ENCODE peak calls at places on chromosomes 7 and 10, in eight cellular contexts. W is heart right ventricle, N is brain microvascular endothelial cell, S is stomach, Y is prostate gland, T is sigmoid colon, M is mammary epithelial cell, U is BE2C. Q is an unnamed sample.

GRCh38 chr10:132484922-132485321 is 52.7 kb upstream of the INPP5A start:
- DNase-seq in W (no peak), T (peak; percentile 37), U (no peak), S (no peak), Y (no peak), M (no peak), N (no peak), Q (no peak)

GRCh38 chr10:118276203-118276602 is 65.9 kb downstream of the FAM204A start:
- DNase-seq in Y (no peak), W (no peak), M (no peak), U (no peak), T (peak; percentile 87), S (no peak), N (no peak), Q (no peak)

GRCh38 chr10:132248455-132249231 is 59.1 kb downstream of the STK32C start:
- DNase-seq in N (no peak), T (no peak), Y (no peak), W (no peak), M (peak; percentile 9), S (peak; percentile 53), U (peak; percentile 71), Q (no peak)

GRCh38 chr10:124338276-124338915 is 80.3 kb downstream of the OAT start:
- DNase-seq in T (no peak), M (no peak), Y (no peak), U (no peak), W (no peak), S (peak; percentile 1), N (no peak), Q (no peak)

GRCh38 chr7:128841961-128842673 is 11.9 kb downstream of the FLNC start:
- DNase-seq in W (no peak), T (no peak), N (peak; percentile 36), M (no peak), U (peak; percentile 73), S (peak; percentile 53), Y (no peak), Q (no peak)

GRCh38 chr10:15227611-15228372 is 59.3 kb upstream of the NMT2 start:
- DNase-seq in N (no peak), W (no peak), S (no peak), M (no peak), U (no peak), Y (no peak), T (no peak), Q (no peak)

GRCh38 chr10:110947061-110947595 is 27.7 kb downstream of the SHOC2 start:
- DNase-seq in M (peak; percentile 14), T (no peak), N (peak; percentile 34), S (no peak), W (no peak), U (no peak), Y (no peak), Q (no peak)

GRCh38 chr7:617614-618538 is 98.2 kb upstream of the PDGFA start:
- DNase-seq in N (no peak), T (no peak), U (no peak), S (no peak), M (no peak), W (no peak), Y (no peak), Q (no peak)

GRCh38 chr7:71982847-71983246 is 429.3 kb downstream of the CALN1 start:
- DNase-seq in U (peak; percentile 12), T (no peak), W (no peak), S (no peak), Y (no peak), N (no peak), M (no peak), Q (no peak)

GRCh38 chr10:79195091-79195923 is 126.5 kb downstream of the ZMIZ1 start:
- DNase-seq in T (peak; percentile 95), W (peak; percentile 86), S (peak; percentile 92), U (peak; percentile 88), N (peak; percentile 68), M (peak; percentile 79), Y (peak; percentile 90), Q (peak; percentile 87)

GRCh38 chr7:41709621-41710020 is 6.7 kb upstream of the INHBA start:
- DNase-seq in Y (no peak), M (peak; percentile 62), W (no peak), T (no peak), U (no peak), N (peak; percentile 98), S (no peak), Q (no peak)
- H3K36me3 ChIP-seq in Y (no peaks in the 10 kb centered on the region), M (no peaks in the 10 kb centered on the region), W (no peaks in the 10 kb centered on the region), T (no peaks in the 10 kb centered on the region), U (no peaks in the 10 kb centered on the region), N (no peaks in the 10 kb centered on the region), S (no peaks in the 10 kb centered on the region), Q (no peaks in the 10 kb centered on the region)

GRCh38 chr10:100965820-100966219 is 3.5 kb upstream of the SEMA4G start:
- DNase-seq in T (no peak), M (no peak), W (no peak), N (no peak), S (no peak), U (no peak), Y (no peak), Q (no peak)

GRCh38 chr10:100963826-100964225 is 5.5 kb upstream of the SEMA4G start:
- DNase-seq in S (no peak), M (no peak), U (no peak), Y (no peak), T (no peak), N (no peak), W (no peak), Q (no peak)

GRCh38 chr10:100962346-100963080 is 6.8 kb upstream of the SEMA4G start:
- DNase-seq in W (no peak), S (no peak), N (no peak), Y (no peak), T (no peak), U (no peak), M (no peak), Q (no peak)

GRCh38 chr10:100960251-100960650 is 9.1 kb upstream of the SEMA4G start:
- DNase-seq in N (no peak), T (no peak), U (no peak), Y (no peak), S (no peak), W (no peak), M (no peak), Q (no peak)
- H3K36me3 ChIP-seq in N (peaks cover 42% of the 10 kb centered on the region), T (no peaks in the 10 kb centered on the region), U (peaks cover 17% of the 10 kb centered on the region), Y (no peaks in the 10 kb centered on the region), S (peaks cover 89% of the 10 kb centered on the region), W (peaks cover 51% of the 10 kb centered on the region), M (peaks cover 29% of the 10 kb centered on the region), Q (peaks cover 28% of the 10 kb centered on the region)

GRCh38 chr7:38223311-38223710 is 45.3 kb downstream of the STARD3NL start:
- DNase-seq in M (no peak), W (no peak), T (no peak), Y (no peak), U (no peak), S (no peak), N (no peak), Q (no peak)
- H3K36me3 ChIP-seq in M (peaks cover 2% of the 10 kb centered on the region), W (peaks cover 22% of the 10 kb centered on the region), T (peaks cover 10% of the 10 kb centered on the region), Y (no peaks in the 10 kb centered on the region), U (peaks cover 4% of the 10 kb centered on the region), S (peaks cover 67% of the 10 kb centered on the region), N (peaks cover 23% of the 10 kb centered on the region), Q (peaks cover 4% of the 10 kb centered on the region)

GRCh38 chr7:142867398-142868187 is 12.7 kb downstream of the EPHB6 start:
- DNase-seq in N (no peak), U (no peak), T (no peak), S (no peak), Y (no peak), W (no peak), M (no peak), Q (peak; percentile 25)

GRCh38 chr7:142865766-142866165 is 10.9 kb downstream of the EPHB6 start:
- DNase-seq in W (no peak), Y (no peak), S (no peak), T (no peak), U (no peak), M (no peak), N (no peak), Q (no peak)

GRCh38 chr7:142867097-142867378 is 12.2 kb downstream of the EPHB6 start:
- DNase-seq in Y (no peak), U (no peak), M (no peak), T (no peak), W (no peak), S (no peak), N (no peak), Q (no peak)

GRCh38 chr7:142864980-142865747 is 10.3 kb downstream of the EPHB6 start:
- DNase-seq in T (no peak), Y (no peak), W (no peak), U (no peak), N (no peak), S (no peak), M (no peak), Q (no peak)

DNA sequence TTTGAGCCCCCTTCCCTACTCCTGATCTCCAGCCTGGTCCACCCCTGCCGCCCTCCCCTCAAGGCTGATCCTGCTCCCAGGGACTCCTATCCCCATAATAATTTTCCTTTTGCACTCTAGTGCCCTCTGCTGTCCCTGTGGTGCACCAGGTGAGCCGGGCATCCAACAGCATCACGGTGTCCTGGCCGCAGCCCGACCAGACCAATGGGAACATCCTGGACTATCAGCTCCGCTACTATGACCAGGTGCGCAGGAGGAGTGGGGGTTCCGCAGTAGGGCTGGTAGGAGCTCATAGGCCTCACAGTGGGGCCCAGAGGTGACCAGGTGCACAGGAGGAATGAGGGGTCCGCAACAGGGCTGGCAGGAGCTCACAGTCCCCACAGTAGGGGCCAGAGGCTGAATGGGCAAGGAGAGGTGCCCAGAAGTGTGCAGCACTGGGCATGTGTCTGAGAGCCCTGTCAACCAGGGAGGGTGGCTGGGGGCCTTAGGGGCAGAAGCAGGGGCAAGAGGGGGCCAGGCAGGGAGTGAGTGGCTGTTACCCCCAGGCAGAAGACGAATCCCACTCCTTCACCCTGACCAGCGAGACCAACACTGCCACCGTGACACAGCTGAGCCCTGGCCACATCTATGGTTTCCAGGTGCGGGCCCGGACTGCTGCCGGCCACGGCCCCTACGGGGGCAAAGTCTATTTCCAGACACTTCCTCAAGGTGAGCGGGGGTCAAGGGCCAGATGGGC is 11.7 kb downstream of the EPHB6 start:
- DNase-seq in Y (peak; percentile 57), M (no peak), U (peak; percentile 38), N (no peak), S (peak; percentile 61), W (no peak), T (no peak), Q (peak; percentile 29)
- H3K36me3 ChIP-seq in Y (no peaks in the 10 kb centered on the region), M (no peaks in the 10 kb centered on the region), U (no peaks in the 10 kb centered on the region), N (no peaks in the 10 kb centered on the region), S (peaks cover 57% of the 10 kb centered on the region), W (no peaks in the 10 kb centered on the region), T (no peaks in the 10 kb centered on the region), Q (peaks cover 7% of the 10 kb centered on the region)

DNA sequence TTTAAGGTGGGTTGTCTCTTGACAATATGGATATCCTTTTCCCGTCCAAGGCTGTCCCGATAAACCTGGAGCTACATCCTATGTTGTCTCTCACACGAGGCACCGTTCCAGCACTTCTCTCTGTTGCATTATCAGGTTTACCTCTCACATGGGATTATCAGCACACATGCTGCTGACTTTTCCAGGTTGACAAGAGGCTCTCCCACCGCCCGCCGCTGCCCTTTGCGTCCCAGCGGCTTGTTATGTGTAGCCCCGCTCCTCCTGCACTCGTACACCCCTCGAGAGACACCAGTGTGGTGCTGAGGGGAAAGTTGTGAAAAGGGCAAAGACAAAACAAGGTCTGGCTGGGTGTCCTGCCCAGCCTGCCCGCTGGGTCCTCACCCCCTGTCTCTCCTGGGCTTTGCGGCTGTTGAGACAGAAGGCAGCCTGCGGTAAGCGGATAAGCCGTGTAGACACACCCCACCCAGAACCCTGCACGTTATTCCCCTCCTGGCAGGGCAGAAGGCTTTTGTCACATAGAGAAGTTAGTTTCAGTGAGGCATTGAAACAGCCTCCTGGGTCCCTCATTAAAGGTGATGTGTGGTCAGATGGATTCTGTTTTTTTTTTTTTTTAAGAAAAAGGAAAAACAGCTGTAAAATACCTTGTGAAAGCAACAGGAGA is 38.7 kb downstream of the UBE3C start:
- DNase-seq in U (no peak), Y (no peak), S (no peak), M (no peak), W (no peak), N (no peak), T (no peak), Q (no peak)
- H3K36me3 ChIP-seq in U (peaks cover 69% of the 10 kb centered on the region), Y (no peaks in the 10 kb centered on the region), S (peaks cover 98% of the 10 kb centered on the region), M (peaks cover 58% of the 10 kb centered on the region), W (peaks cover 40% of the 10 kb centered on the region), N (peaks cover 58% of the 10 kb centered on the region), T (peaks cover 7% of the 10 kb centered on the region), Q (peaks cover 31% of the 10 kb centered on the region)

Q was measured in lung.